ENCODE peak calls at places on chromosome 5, in eight cellular contexts. Y is PC-3, D is HCT116, A is GM23338, H is MM.1S, E is neural progenitor cell, C is SK-N-SH, F is hepatocyte. U is an unnamed sample.

GRCh38 chr5:2736872-2737271 is 14.6 kb downstream of the IRX2 start:
- DNase-seq in Y (no peak), D (no peak), A (no peak), H (no peak), E (no peak), C (no peak), F (no peak), U (no peak)

GRCh38 chr5:178589180-178590140 is 733 bp downstream of the COL23A1 start:
- DNase-seq in Y (no peak), D (no peak), A (peak; percentile 65), H (no peak), E (peak; percentile 82), C (peak; percentile 91), F (peak; percentile 80), U (peak; percentile 61)

GRCh38 chr5:97628011-97628410 is 445.0 kb upstream of the RIOK2 start:
- DNase-seq in Y (no peak), D (no peak), A (no peak), H (no peak), E (peak; percentile 3), C (no peak), F (no peak), U (peak; percentile 15)

GRCh38 chr5:150159741-150160179 is 4.1 kb upstream of the PDGFRB start:
- DNase-seq in Y (no peak), D (no peak), A (peak; percentile 34), H (no peak), E (no peak), C (peak; percentile 74), F (no peak), U (peak; percentile 89)

GRCh38 chr5:142472306-142472951 is 147.6 kb upstream of the SPRY4 start:
- DNase-seq in Y (peak; percentile 89), D (peak; percentile 97), A (no peak), H (no peak), E (no peak), C (no peak), F (peak; percentile 21), U (peak; percentile 98)

GRCh38 chr5:16742938-16743337 is 126.1 kb upstream of the RETREG1 start:
- DNase-seq in Y (peak; percentile 16), D (no peak), A (no peak), H (no peak), E (no peak), C (no peak), F (no peak), U (peak; percentile 8)

GRCh38 chr5:80291776-80292175 is 28.0 kb upstream of the SPZ1 start:
- DNase-seq in Y (no peak), D (no peak), A (no peak), H (no peak), E (no peak), C (no peak), F (no peak), U (no peak)

GRCh38 chr5:82641362-82641988 is 363.3 kb upstream of the RPS23 start:
- DNase-seq in Y (peak; percentile 89), D (peak; percentile 73), A (peak; percentile 70), H (peak; percentile 77), E (peak; percentile 67), C (peak; percentile 64), F (peak; percentile 85), U (peak; percentile 84)

GRCh38 chr5:177346820-177347219 is 4.6 kb downstream of the LMAN2 start:
- DNase-seq in Y (no peak), D (no peak), A (no peak), H (no peak), E (no peak), C (no peak), F (no peak), U (no peak)

GRCh38 chr5:177601577-177602457 is 1.9 kb downstream of the B4GALT7 start:
- DNase-seq in Y (peak; percentile 31), D (no peak), A (no peak), H (no peak), E (peak; percentile 45), C (no peak), F (no peak), U (no peak)

GRCh38 chr5:109748545-109748944 is 58.8 kb downstream of the MAN2A1 start:
- DNase-seq in Y (no peak), D (no peak), A (no peak), H (no peak), E (no peak), C (no peak), F (no peak), U (peak; percentile 29)

GRCh38 chr5:43193171-43193951 is 1.3 kb downstream of the NIM1K start:
- DNase-seq in Y (peak; percentile 87), D (peak; percentile 3), A (peak; percentile 75), H (no peak), E (peak; percentile 56), C (peak; percentile 69), F (peak; percentile 57), U (peak; percentile 99)

GRCh38 chr5:81782811-81783210 is 31.9 kb upstream of the SSBP2 start:
- DNase-seq in Y (no peak), D (no peak), A (no peak), H (no peak), E (no peak), C (no peak), F (no peak), U (peak; percentile 27)

GRCh38 chr5:118989816-118990215 is 1.5 kb upstream of the DTWD2 start:
- DNase-seq in Y (no peak), D (no peak), A (no peak), H (no peak), E (no peak), C (no peak), F (peak; percentile 24), U (no peak)

GRCh38 chr5:179171816-179172745 is 111.9 kb downstream of the ZNF354C start:
- DNase-seq in Y (no peak), D (no peak), A (no peak), H (no peak), E (no peak), C (no peak), F (no peak), U (no peak)

GRCh38 chr5:168329302-168329701 is 37.9 kb downstream of the WWC1 start:
- DNase-seq in Y (peak; percentile 57), D (no peak), A (peak; percentile 74), H (no peak), E (no peak), C (no peak), F (no peak), U (no peak)

GRCh38 chr5:53642006-53642405 is 81.6 kb downstream of the NDUFS4 start:
- DNase-seq in Y (no peak), D (no peak), A (no peak), H (no peak), E (peak; percentile 3), C (no peak), F (no peak), U (peak; percentile 41)

GRCh38 chr5:4208996-4209395 is 613.4 kb downstream of the IRX1 start:
- DNase-seq in Y (no peak), D (no peak), A (no peak), H (no peak), E (no peak), C (no peak), F (no peak), U (no peak)

GRCh38 chr5:118070041-118070440 is 918.3 kb downstream of the DTWD2 start:
- DNase-seq in Y (no peak), D (no peak), A (peak; percentile 42), H (no peak), E (no peak), C (no peak), F (no peak), U (no peak)

GRCh38 chr5:76690704-76691469 is 25.0 kb upstream of the F2R start:
- DNase-seq in Y (peak; percentile 53), D (no peak), A (no peak), H (no peak), E (no peak), C (no peak), F (peak; percentile 30), U (peak; percentile 54)

GRCh38 chr5:60843693-60844428 is at the start of gene ELOVL7:
- DNase-seq in Y (peak; percentile 35), D (peak; percentile 66), A (peak; percentile 94), H (peak; percentile 90), E (peak; percentile 94), C (peak; percentile 87), F (peak; percentile 94), U (peak; percentile 51)

GRCh38 chr5:106172681-106173532 is 1497.8 kb downstream of the EFNA5 start:
- DNase-seq in Y (peak; percentile 80), D (no peak), A (no peak), H (no peak), E (no peak), C (no peak), F (no peak), U (no peak)
- TF ChIP-seq EZH2phosphoT487 in Y (no peak), D (no peak), A (no peak), H (no peak), E (no peak), C (no peak), F (no peak), U (no peak)

DNA sequence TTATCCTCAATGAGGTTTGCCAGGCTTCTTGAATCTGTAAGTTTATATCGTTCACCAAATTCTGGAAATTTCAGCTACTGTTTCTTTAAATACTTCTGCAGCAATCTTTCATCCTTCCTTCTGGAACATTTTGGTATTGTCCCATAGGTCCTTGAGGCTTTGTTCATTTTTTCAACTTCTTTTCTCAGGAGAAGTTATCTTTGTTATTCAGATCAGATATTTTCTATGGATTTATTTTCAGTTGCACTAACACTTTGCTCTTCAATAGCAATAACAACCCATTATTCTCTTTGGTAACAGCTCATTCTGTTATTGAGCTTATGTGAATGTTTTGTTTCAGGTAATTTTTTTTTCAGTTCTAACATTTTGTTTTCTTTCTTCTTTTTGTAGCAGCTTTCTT is 13.5 kb downstream of the SNX2 start:
- DNase-seq in Y (no peak), D (no peak), A (no peak), H (no peak), E (no peak), C (no peak), F (no peak), U (no peak)
- H3K4me1 ChIP-seq in Y (no peaks in the 10 kb centered on the region), D (no peaks in the 10 kb centered on the region), A (no peaks in the 10 kb centered on the region), H (no peaks in the 10 kb centered on the region), E (no peaks in the 10 kb centered on the region), C (no peaks in the 10 kb centered on the region), F (no peaks in the 10 kb centered on the region), U (no peaks in the 10 kb centered on the region)

GRCh38 chr5:78805474-78806124 is 157.0 kb upstream of the LHFPL2 start:
- DNase-seq in Y (no peak), D (no peak), A (no peak), H (no peak), E (no peak), C (peak; percentile 63), F (no peak), U (no peak)
- H3K4me3 ChIP-seq in Y (no peak overlapping the region), D (no peak overlapping the region), A (no peak overlapping the region), H (no peak overlapping the region), E (no peak overlapping the region), C (no peak overlapping the region), F (no peak overlapping the region), U (no peak overlapping the region)

GRCh38 chr5:146622391-146622790 is 106.4 kb upstream of the GPR151 start:
- DNase-seq in Y (peak; percentile 47), D (no peak), A (peak; percentile 35), H (peak; percentile 12), E (no peak), C (no peak), F (no peak), U (peak; percentile 4)

GRCh38 chr5:146618434-146618833 is 102.4 kb upstream of the GPR151 start:
- DNase-seq in Y (no peak), D (no peak), A (no peak), H (no peak), E (no peak), C (no peak), F (peak; percentile 9), U (no peak)

GRCh38 chr5:146623009-146623408 is 107.0 kb upstream of the GPR151 start:
- DNase-seq in Y (no peak), D (no peak), A (no peak), H (peak; percentile 70), E (no peak), C (no peak), F (no peak), U (no peak)

GRCh38 chr5:146620031-146620662 is 104.2 kb upstream of the GPR151 start:
- DNase-seq in Y (no peak), D (no peak), A (no peak), H (no peak), E (no peak), C (no peak), F (no peak), U (no peak)

GRCh38 chr5:146620663-146621051 is 104.7 kb upstream of the GPR151 start:
- DNase-seq in Y (no peak), D (no peak), A (peak; percentile 56), H (no peak), E (peak; percentile 63), C (no peak), F (no peak), U (no peak)
- TF ChIP-seq EZH2phosphoT487 in Y (no peak), D (no peak), A (no peak), H (no peak), E (no peak), C (no peak), F (no peak), U (no peak)